ENCODE peak calls at places on chromosome 1, in ten cellular contexts. M is IMR-90, T is ovary, C is left lung, A is esophagus squamous epithelium, I is neuronal stem cell, U is upper lobe of left lung, F is GM23248, G is breast epithelium, N is lung. D is an unnamed sample.

GRCh38 chr1:46549697-46550681 is 1.5 kb downstream of the KNCN start:
- DNase-seq in U (no peak), A (no peak), N (no peak), C (peak; percentile 73), F (peak; percentile 82), I (peak; percentile 55), G (no peak), T (no peak), M (peak; percentile 46), D (peak; percentile 88)

GRCh38 chr1:229230136-229230892 is 40.6 kb upstream of the RAB4A start:
- DNase-seq in F (no peak), N (no peak), M (no peak), G (no peak), C (no peak), I (no peak), T (no peak), U (no peak), A (no peak), D (no peak)

GRCh38 chr1:181595234-181595633 is 111.9 kb downstream of the CACNA1E start:
- DNase-seq in T (no peak), U (no peak), F (no peak), A (no peak), N (no peak), C (no peak), I (no peak), M (no peak), G (no peak), D (no peak)

GRCh38 chr1:202274611-202275010 is 67.1 kb downstream of the UBE2T start:
- DNase-seq in N (no peak), F (peak; percentile 61), U (no peak), G (no peak), I (no peak), T (no peak), A (no peak), C (no peak), M (peak; percentile 12), D (peak; percentile 62)

GRCh38 chr1:182197555-182197954 is 136.0 kb upstream of the ZNF648 start:
- DNase-seq in N (no peak), M (no peak), G (no peak), A (no peak), U (no peak), C (no peak), T (no peak), F (no peak), I (no peak), D (no peak)

GRCh38 chr1:62725255-62725654 is 37.1 kb upstream of the DOCK7 start:
- DNase-seq in G (no peak), U (no peak), C (no peak), T (no peak), A (no peak), I (no peak), F (peak; percentile 91), M (peak; percentile 94), N (no peak), D (no peak)

GRCh38 chr1:223500560-223501425 is 107.6 kb downstream of the CCDC185 start:
- DNase-seq in G (no peak), M (peak; percentile 95), T (no peak), N (peak; percentile 66), C (no peak), F (peak; percentile 98), A (no peak), U (peak; percentile 66), I (no peak), D (no peak)

GRCh38 chr1:192977089-192977706 is 82.0 kb downstream of the UCHL5 start:
- DNase-seq in U (no peak), A (no peak), C (no peak), N (no peak), T (no peak), M (no peak), G (no peak), I (no peak), F (no peak), D (no peak)

DNA sequence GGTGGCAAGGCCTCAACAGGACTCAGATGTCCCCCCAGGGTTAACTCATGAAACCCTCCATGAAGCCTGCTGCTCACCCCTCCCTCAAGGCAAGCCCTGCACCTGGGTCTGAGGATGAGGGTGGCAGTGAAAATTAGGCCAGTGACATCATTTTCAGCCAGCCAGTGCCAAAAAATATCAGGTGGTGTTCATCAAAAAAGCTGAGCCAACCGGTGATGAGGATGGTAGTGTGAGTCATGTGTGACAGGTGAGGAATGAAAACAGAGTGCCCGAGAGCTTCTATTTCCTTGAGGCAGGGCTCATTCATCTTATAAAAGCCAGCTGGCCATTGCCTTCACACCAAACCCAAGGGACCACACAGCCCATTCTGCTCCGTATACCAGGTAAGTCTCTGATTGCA is at the start of gene SPRR1A:
- DNase-seq in I (no peak), G (no peak), A (no peak), C (no peak), N (peak; percentile 17), T (no peak), U (no peak), F (no peak), M (no peak), D (no peak)
- H3K4me3 ChIP-seq in I (no peak within 1 kb of the TSS), G (no peak within 1 kb of the TSS), A (peak within 1 kb of the TSS; percentile 25), C (no peak within 1 kb of the TSS), N (no peak within 1 kb of the TSS), T (no peak within 1 kb of the TSS), U (no peak within 1 kb of the TSS), F (no peak within 1 kb of the TSS), M (no peak within 1 kb of the TSS), D (no peak within 1 kb of the TSS)

GRCh38 chr1:115705085-115706008 is 63.2 kb downstream of the CASQ2 start:
- DNase-seq in C (no peak), A (no peak), U (no peak), I (no peak), G (no peak), M (no peak), F (no peak), N (no peak), T (no peak), D (no peak)

GRCh38 chr1:115702993-115703392 is 61.2 kb downstream of the VANGL1 start:
- DNase-seq in U (no peak), N (no peak), C (no peak), T (no peak), I (no peak), F (no peak), M (no peak), G (no peak), A (no peak), D (no peak)

GRCh38 chr1:115701090-115701489 is 59.3 kb downstream of the VANGL1 start:
- DNase-seq in U (no peak), C (no peak), A (no peak), G (no peak), T (no peak), I (no peak), M (no peak), F (no peak), N (no peak), D (no peak)

GRCh38 chr1:115706774-115707425 is 61.6 kb downstream of the CASQ2 start:
- DNase-seq in U (no peak), G (no peak), T (no peak), N (no peak), M (peak; percentile 63), A (no peak), F (peak; percentile 61), I (peak; percentile 64), C (no peak), D (no peak)

DNA sequence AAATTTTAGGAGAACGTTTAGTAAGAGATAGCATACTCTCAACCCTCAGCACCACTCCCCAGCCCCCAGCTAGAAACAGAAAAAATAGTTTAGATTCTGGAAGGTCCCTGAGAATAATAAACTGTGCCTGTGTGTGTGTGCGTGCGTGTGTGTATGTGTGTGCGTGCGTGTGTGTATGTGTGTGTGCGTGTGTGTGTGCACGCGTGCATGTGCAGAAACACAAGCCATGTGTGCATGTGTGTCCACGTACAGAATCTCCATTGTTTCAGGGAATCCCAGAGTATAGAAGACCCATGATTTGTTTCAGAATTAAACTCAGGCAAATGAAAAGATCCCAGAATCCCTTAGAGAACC is 62.5 kb downstream of the CASQ2 start:
- DNase-seq in F (no peak), A (no peak), M (no peak), U (no peak), N (no peak), C (no peak), G (no peak), I (no peak), T (no peak), D (no peak)
- H3K27ac ChIP-seq in F (no peak overlapping the region), A (peak overlapping the region; percentile 33), M (no peak overlapping the region), U (no peak overlapping the region), N (no peak overlapping the region), C (no peak overlapping the region), G (no peak overlapping the region), I (peak overlapping the region; percentile 82), T (no peak overlapping the region), D (no peak overlapping the region)

GRCh38 chr1:151134396-151134795 is 12.0 kb downstream of the SEMA6C start:
- DNase-seq in T (no peak), M (no peak), C (no peak), G (no peak), N (no peak), U (no peak), A (no peak), F (no peak), I (no peak), D (no peak)

GRCh38 chr1:151132676-151133338 is 13.6 kb downstream of the SEMA6C start:
- DNase-seq in U (no peak), I (no peak), C (no peak), G (no peak), A (no peak), T (no peak), N (no peak), M (no peak), F (no peak), D (no peak)

GRCh38 chr1:151130837-151131586 is 15.4 kb downstream of the SEMA6C start:
- DNase-seq in C (peak; percentile 88), T (peak; percentile 92), I (peak; percentile 85), A (peak; percentile 39), M (peak; percentile 32), U (peak; percentile 85), G (peak; percentile 85), N (peak; percentile 88), F (peak; percentile 92), D (peak; percentile 89)

GRCh38 chr1:151133339-151133761 is 13.1 kb downstream of the SEMA6C start:
- DNase-seq in G (no peak), A (no peak), N (no peak), M (peak; percentile 28), U (no peak), F (no peak), T (peak; percentile 68), I (no peak), C (no peak), D (no peak)

DNA sequence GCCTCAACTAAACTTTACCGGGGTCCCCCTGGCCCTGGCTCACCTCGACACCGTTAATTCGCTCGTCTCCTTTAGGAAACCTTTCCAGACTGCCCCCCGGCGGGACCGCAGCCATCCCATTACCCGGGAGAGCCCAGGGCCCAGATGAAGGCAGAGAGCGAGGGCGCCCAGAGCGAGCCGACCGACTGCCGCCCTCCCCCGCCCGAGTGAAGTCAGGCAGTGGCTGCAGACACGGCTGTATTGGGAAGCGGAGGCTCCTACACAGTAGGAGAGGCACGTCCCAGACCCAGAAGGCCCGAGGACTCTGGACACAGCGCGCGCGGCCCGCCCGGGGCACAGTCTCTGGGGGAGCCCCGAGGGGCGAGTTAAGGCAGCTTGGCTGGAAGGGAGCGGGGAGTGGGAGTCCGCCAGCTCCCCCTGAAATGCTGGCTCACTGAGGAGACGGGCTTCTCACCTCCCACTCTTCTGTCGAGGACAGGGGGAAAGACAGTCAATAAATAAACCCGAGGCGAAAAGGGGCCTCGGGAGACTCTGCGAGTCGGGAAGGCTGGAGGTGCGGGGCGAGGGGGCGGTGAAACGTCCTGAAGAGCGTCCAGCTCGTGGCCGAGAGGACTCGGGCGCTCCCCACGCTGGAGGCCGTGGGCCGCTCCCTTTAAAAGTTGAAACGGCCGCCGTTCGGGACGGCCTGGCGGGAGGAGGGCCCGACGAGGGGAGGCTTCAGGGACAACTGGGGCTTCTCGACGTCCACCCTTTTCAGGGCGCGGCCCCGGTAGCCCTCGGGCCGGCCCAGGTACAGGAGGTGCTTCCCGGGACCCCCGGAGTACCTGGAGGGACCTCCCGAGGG is 14.4 kb downstream of the SEMA6C start:
- DNase-seq in I (no peak), A (no peak), T (peak; percentile 57), N (no peak), F (peak; percentile 30), G (no peak), U (no peak), C (no peak), M (no peak), D (no peak)
- H3K4me3 ChIP-seq in I (no peak overlapping the region), A (peak overlapping the region; percentile 51), T (peak overlapping the region; percentile 44), N (no peak overlapping the region), F (peak overlapping the region; percentile 66), G (peak overlapping the region; percentile 51), U (no peak overlapping the region), C (peak overlapping the region; percentile 39), M (no peak overlapping the region), D (peak overlapping the region; percentile 55)

DNA sequence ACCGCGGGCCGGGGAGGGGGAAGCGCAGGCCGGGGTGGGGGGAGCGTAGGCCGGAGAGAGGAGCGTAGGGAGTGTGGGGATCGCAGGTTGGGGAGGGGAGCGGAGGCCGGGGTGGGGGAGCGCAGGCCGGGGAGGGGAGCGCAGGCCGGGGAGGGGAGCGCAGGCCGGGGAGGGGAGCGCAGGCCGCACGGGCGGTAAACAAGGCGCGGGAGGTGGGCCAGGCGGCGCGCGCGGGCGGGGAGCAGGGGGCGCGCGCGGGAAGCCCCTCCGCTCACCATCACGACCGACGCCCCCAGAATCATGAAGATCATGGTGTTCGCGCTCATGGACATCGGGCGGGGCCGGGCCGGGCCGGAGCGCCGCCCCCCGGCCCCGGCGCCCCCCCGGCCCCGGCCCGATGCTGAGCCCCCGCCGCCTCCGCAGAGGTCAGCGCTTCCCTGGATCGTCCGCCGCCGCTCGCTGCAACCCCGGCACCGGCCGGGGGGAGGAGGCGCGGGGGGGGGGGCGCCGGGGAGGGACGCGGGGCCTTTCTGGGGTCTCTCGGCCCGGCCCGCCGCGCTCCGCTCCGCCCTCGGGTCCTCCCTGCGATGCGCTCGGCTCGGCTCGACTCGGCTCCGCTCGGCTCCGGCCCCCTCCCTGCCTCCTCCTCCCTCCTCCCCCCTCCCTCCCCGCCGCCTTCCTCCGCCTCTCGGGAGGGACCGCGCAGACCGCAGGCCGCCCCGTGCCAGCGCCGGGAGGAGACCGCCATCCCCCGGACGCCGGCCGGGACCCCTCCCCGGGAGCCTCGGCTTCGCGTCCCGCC is at the start of gene TMEM240:
- DNase-seq in A (no peak), U (peak; percentile 66), M (peak; percentile 69), G (peak; percentile 70), T (peak; percentile 90), C (no peak), I (peak; percentile 71), F (peak; percentile 90), N (peak; percentile 58), D (peak; percentile 13)
- H3K27ac ChIP-seq in A (peak within 1 kb of the TSS; percentile 39), U (peak within 1 kb of the TSS; percentile 65), M (peak within 1 kb of the TSS; percentile 86), G (peak within 1 kb of the TSS; percentile 86), T (peak within 1 kb of the TSS; percentile 75), C (no peak within 1 kb of the TSS), I (peak within 1 kb of the TSS; percentile 39), F (no peak within 1 kb of the TSS), N (peak within 1 kb of the TSS; percentile 2), D (no peak within 1 kb of the TSS)